ENCODE peak calls at places on chromosomes 11 and 22, in five cellular contexts. A is heart right ventricle, E is sigmoid colon, P is endothelial cell of umbilical vein, X is heart left ventricle. V is an unnamed sample. For H3K36me3, the result is how much of the 10 kb centered on the place peaks cover.

GRCh38 chr22:24305260-24305692 is 34.6 kb downstream of the SPECC1L start:
- DNase-seq in A (no peak), P (peak), X (no peak), E (no peak), V (peak)

GRCh38 chr11:30423886-30424285 is 101.0 kb downstream of the ARL14EP start:
- DNase-seq in A (no peak), X (no peak), E (no peak), P (no peak), V (no peak)

GRCh38 chr11:76962583-76963416 is 71.4 kb upstream of the B3GNT6 start:
- DNase-seq in A (no peak), P (no peak), E (no peak), X (no peak), V (no peak)

GRCh38 chr11:11391796-11392195 is 38.7 kb upstream of the CSNK2A3 start:
- DNase-seq in A (no peak), P (peak), E (no peak), X (no peak), V (peak)

GRCh38 chr11:662689-663274 is 25.7 kb downstream of the DRD4 start:
- DNase-seq in X (peak), P (peak), E (no peak), A (peak), V (peak)

GRCh38 chr11:93504110-93505095 is 38.8 kb downstream of the SMCO4 start:
- DNase-seq in P (no peak), E (no peak), A (no peak), X (no peak), V (no peak)

GRCh38 chr22:30919973-30920372 is 48.6 kb downstream of the MORC2 start:
- DNase-seq in P (no peak), E (peak), A (no peak), X (no peak), V (no peak)

GRCh38 chr11:32427616-32427934 is 7.8 kb downstream of the WT1 start:
- DNase-seq in X (no peak), P (no peak), A (no peak), E (no peak), V (no peak)

GRCh38 chr11:126336065-126336464 is 19.4 kb upstream of the ST3GAL4 start:
- DNase-seq in E (no peak), A (no peak), X (no peak), P (no peak), V (no peak)

GRCh38 chr11:6027501-6027900 is 3.1 kb downstream of the OR56A1 start:
- DNase-seq in E (no peak), P (no peak), A (no peak), X (no peak), V (no peak)

GRCh38 chr22:27107824-27108223 is 450.4 kb downstream of the MIAT start:
- DNase-seq in E (peak), A (peak), P (peak), X (peak), V (peak)

GRCh38 chr11:1762537-1763302 is 1.0 kb downstream of the CTSD start:
- DNase-seq in E (no peak), A (no peak), X (peak), P (no peak), V (peak)

GRCh38 chr11:8692417-8692816 is 9.8 kb downstream of the RPL27A start:
- DNase-seq in X (no peak), P (no peak), E (no peak), A (no peak), V (no peak)

GRCh38 chr11:104531075-104531474 is 367.1 kb upstream of the PDGFD start:
- DNase-seq in A (no peak), E (no peak), P (peak), X (no peak), V (peak)

GRCh38 chr11:12157241-12157661 is 46.9 kb downstream of the MICAL2 start:
- DNase-seq in E (no peak), X (no peak), A (no peak), P (peak), V (no peak)

GRCh38 chr22:38162881-38163843 is 18.5 kb downstream of the PLA2G6 start:
- DNase-seq in X (no peak), E (peak), A (no peak), P (no peak), V (no peak)

GRCh38 chr11:69975822-69976221 is 102.3 kb upstream of the ANO1 start:
- DNase-seq in P (no peak), E (no peak), X (no peak), A (no peak), V (no peak)

GRCh38 chr11:43212279-43212678 is 99.5 kb upstream of the API5 start:
- DNase-seq in A (no peak), E (no peak), P (no peak), X (no peak), V (no peak)

GRCh38 chr11:121249039-121249663 is 43.4 kb upstream of the SC5D start:
- DNase-seq in E (no peak), A (no peak), P (peak), X (no peak), V (peak)

GRCh38 chr11:27158763-27159679 is 118.4 kb downstream of the BBOX1 start:
- DNase-seq in X (peak), E (peak), P (peak), A (peak), V (peak)

GRCh38 chr11:61832758-61833157 is 4.7 kb downstream of the FADS2 start:
- DNase-seq in X (peak), E (no peak), P (no peak), A (peak), V (no peak)

GRCh38 chr11:18791175-18792065 is at the start of gene PTPN5:
- DNase-seq in P (no peak), A (no peak), X (no peak), E (no peak), V (peak)

GRCh38 chr22:44292007-44292370 is 20.8 kb downstream of the SHISAL1 start:
- DNase-seq in A (no peak), X (no peak), E (no peak), P (no peak), V (no peak)

GRCh38 chr11:1888811-1889526 is 2.7 kb downstream of the PRR33 start:
- DNase-seq in E (no peak), X (no peak), A (no peak), P (no peak), V (no peak)

GRCh38 chr11:94088906-94089305 is 39.7 kb upstream of the PANX1 start:
- DNase-seq in X (no peak), E (no peak), P (no peak), A (no peak), V (no peak)

GRCh38 chr11:83819936-83820549 is 533.9 kb upstream of the CCDC90B start:
- DNase-seq in E (no peak), P (peak), A (peak), X (no peak), V (peak)

GRCh38 chr22:41745968-41746367 is 46.7 kb downstream of the MEI1 start:
- DNase-seq in P (no peak), E (no peak), X (no peak), A (no peak), V (no peak)

GRCh38 chr22:37230673-37231405 is 13.2 kb downstream of the RAC2 start:
- DNase-seq in E (no peak), X (no peak), P (no peak), A (no peak), V (no peak)

GRCh38 chr11:44709281-44709562 is 17.5 kb upstream of the TSPAN18 start:
- DNase-seq in E (no peak), X (no peak), P (no peak), A (no peak), V (peak)

GRCh38 chr11:10325398-10326079 is 20.7 kb downstream of the ADM start:
- DNase-seq in A (no peak), P (peak), E (no peak), X (no peak), V (no peak)
- TF ChIP-seq CTCF in A (no peak), P (no peak), E (no peak), X (no peak), V (no peak)

GRCh38 chr11:46677169-46677568 is 23.2 kb downstream of the ARHGAP1 start:
- DNase-seq in P (no peak), X (no peak), A (no peak), E (no peak), V (no peak)
- H3K27ac ChIP-seq in P (no peak), X (peak), A (peak), E (no peak), V (no peak)

DNA sequence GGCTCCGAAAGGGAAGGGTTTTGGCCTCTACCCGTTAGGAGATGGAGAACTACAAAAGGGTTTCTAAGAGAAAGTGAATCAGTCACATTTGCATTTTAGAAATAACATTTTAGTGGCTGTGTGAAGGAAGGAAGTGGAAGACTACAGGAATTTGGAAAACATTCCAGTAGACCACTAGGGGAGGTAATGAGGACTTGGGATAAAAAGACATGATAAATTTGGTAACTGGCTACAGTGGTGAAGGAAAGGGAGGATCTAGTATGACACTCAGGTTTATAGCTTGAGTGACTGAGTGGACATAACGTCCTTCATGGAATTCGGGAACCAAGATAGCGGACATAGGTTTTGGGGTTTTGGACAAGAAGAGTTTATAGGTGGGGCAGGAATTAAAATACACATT is 7.0 kb upstream of the RRM1 start:
- DNase-seq in A (no peak), P (no peak), X (no peak), E (no peak), V (no peak)
- H3K36me3 ChIP-seq in A (half or more), P (under half), X (under half), E (half or more), V (under half)

GRCh38 chr11:62980133-62980760 is 4.5 kb downstream of the SLC22A6 start:
- DNase-seq in E (no peak), X (no peak), A (no peak), P (peak), V (no peak)

GRCh38 chr11:62976109-62976508 is 8.7 kb downstream of the SLC22A6 start:
- DNase-seq in E (no peak), X (no peak), P (no peak), A (no peak), V (no peak)

GRCh38 chr11:62974848-62975522 is 9.8 kb downstream of the SLC22A6 start:
- DNase-seq in A (peak), E (peak), X (peak), P (peak), V (no peak)
- TF ChIP-seq CTCF in A (peak), E (no peak), X (peak), P (peak), V (peak)

GRCh38 chr11:117796456-117797428 is at the start of gene DSCAML1:
- DNase-seq in A (no peak), X (peak), P (no peak), E (no peak), V (no peak)

GRCh38 chr11:117793521-117793920 is 3.5 kb downstream of the DSCAML1 start:
- DNase-seq in P (no peak), E (no peak), A (no peak), X (no peak), V (no peak)

GRCh38 chr11:117794144-117794543 is 2.9 kb downstream of the DSCAML1 start:
- DNase-seq in E (no peak), A (no peak), P (no peak), X (no peak), V (no peak)

GRCh38 chr11:117794772-117795629 is 2.0 kb downstream of the DSCAML1 start:
- DNase-seq in E (no peak), X (no peak), A (no peak), P (no peak), V (no peak)

GRCh38 chr11:117795726-117796455 is 1.1 kb downstream of the DSCAML1 start:
- DNase-seq in X (no peak), A (no peak), P (no peak), E (no peak), V (no peak)
- H3K27ac ChIP-seq in X (no peak), A (no peak), P (no peak), E (no peak), V (no peak)

GRCh38 chr22:20584029-20584871 is 76.8 kb downstream of the MED15 start:
- DNase-seq in E (no peak), P (no peak), X (no peak), A (no peak), V (no peak)

GRCh38 chr22:20582171-20582511 is 74.7 kb downstream of the MED15 start:
- DNase-seq in E (no peak), X (no peak), P (no peak), A (no peak), V (no peak)

GRCh38 chr22:20583471-20583922 is 76.1 kb downstream of the MED15 start:
- DNase-seq in X (peak), A (peak), E (no peak), P (no peak), V (no peak)

GRCh38 chr22:20581503-20582170 is 74.2 kb downstream of the MED15 start:
- DNase-seq in P (no peak), E (no peak), X (peak), A (no peak), V (no peak)

GRCh38 chr22:20582520-20583361 is 75.3 kb downstream of the MED15 start:
- DNase-seq in E (no peak), A (no peak), P (no peak), X (peak), V (no peak)
- H3K36me3 ChIP-seq in E (half or more), A (half or more), P (under half), X (half or more), V (under half)

GRCh38 chr11:3021125-3021524 is 29.0 kb upstream of the NAP1L4 start:
- DNase-seq in E (no peak), A (no peak), P (peak), X (no peak), V (peak)
- TF ChIP-seq CTCF in E (peak), A (peak), P (peak), X (peak), V (peak)

GRCh38 chr11:111336062-111336461 is 37.7 kb downstream of the POU2AF3 start:
- DNase-seq in E (no peak), P (no peak), X (no peak), A (no peak), V (no peak)
- H3K27ac ChIP-seq in E (no peak), P (no peak), X (no peak), A (no peak), V (no peak)

V was measured in mammary epithelial cell.